ENCODE peak calls at places on chromosomes 16 and 17, in ten cellular contexts. D is NCI-H774; T is retina; F is T-helper 2 cell treated with Interferon-gamma antibody and Interleukin-4, amounts not matched to agents 5 μg/mL and 100 μg/mL, for 36 hours; B is activated gamma-delta T cell treated with Interleukin-2 at 50 U/mL for 16 hours; L is progenitor cell of endocrine pancreas; J is stimulated activated CD8-positive, alpha-beta memory T cell treated with anti-CD3 and anti-CD28 coated beads, Interleukin-4, amount 100 ng/mL, for 4 hours; V is SJSA1; Z is dorsolateral prefrontal cortex; H is T1000. E is an unnamed sample.
A peak's percentile ranks its signal among the peaks of the same experiment; 100 is the strongest.

GRCh38 chr16:11405331-11406176 is 60.3 kb downstream of the RMI2 start:
- DNase-seq in D (no peak), T (no peak), F (peak; percentile 14), B (peak; percentile 34), L (no peak), J (peak; percentile 13), V (no peak), Z (no peak), H (no peak), E (peak; percentile 12)

GRCh38 chr17:39653662-39654331 is 11.4 kb upstream of the TCAP start:
- DNase-seq in D (peak; percentile 57), T (peak; percentile 52), F (peak; percentile 59), B (peak; percentile 77), L (peak; percentile 51), J (peak; percentile 82), V (peak; percentile 74), Z (peak; percentile 63), H (peak; percentile 9), E (peak; percentile 50)

GRCh38 chr17:50440172-50440837 is 14.3 kb downstream of the ACSF2 start:
- DNase-seq in D (peak; percentile 55), T (no peak), F (no peak), B (no peak), L (no peak), J (no peak), V (no peak), Z (no peak), H (no peak), E (no peak)

GRCh38 chr16:12345349-12345748 is 368.8 kb downstream of the SNX29 start:
- DNase-seq in D (no peak), T (no peak), F (no peak), B (no peak), L (no peak), J (no peak), V (no peak), Z (no peak), H (no peak), E (no peak)

GRCh38 chr17:38733315-38734234 is 3.4 kb downstream of the CISD3 start:
- DNase-seq in D (no peak), T (no peak), F (no peak), B (no peak), L (no peak), J (no peak), V (no peak), Z (no peak), H (no peak), E (no peak)

GRCh38 chr16:24499193-24499814 is 40.1 kb upstream of the RBBP6 start:
- DNase-seq in D (peak; percentile 6), T (peak; percentile 71), F (no peak), B (no peak), L (peak; percentile 16), J (no peak), V (no peak), Z (peak; percentile 77), H (no peak), E (peak; percentile 64)

GRCh38 chr16:64983983-64984382 is 137.9 kb downstream of the CDH11 start:
- DNase-seq in D (no peak), T (peak; percentile 34), F (no peak), B (no peak), L (no peak), J (no peak), V (peak; percentile 77), Z (no peak), H (no peak), E (no peak)

GRCh38 chr17:55825213-55825612 is 74.4 kb downstream of the PCTP start:
- DNase-seq in D (peak; percentile 32), T (no peak), F (no peak), B (no peak), L (no peak), J (no peak), V (no peak), Z (no peak), H (no peak), E (no peak)

GRCh38 chr16:49650603-49651002 is 205.3 kb downstream of the ZNF423 start:
- DNase-seq in D (no peak), T (no peak), F (no peak), B (no peak), L (no peak), J (no peak), V (no peak), Z (no peak), H (no peak), E (no peak)

GRCh38 chr17:17741346-17742023 is 60.2 kb downstream of the RAI1 start:
- DNase-seq in D (no peak), T (peak; percentile 85), F (no peak), B (no peak), L (no peak), J (no peak), V (peak; percentile 69), Z (peak; percentile 87), H (no peak), E (no peak)

GRCh38 chr17:40555296-40556190 is 9.7 kb downstream of the CCR7 start:
- DNase-seq in D (no peak), T (no peak), F (no peak), B (no peak), L (peak; percentile 5), J (no peak), V (peak; percentile 16), Z (peak; percentile 18), H (no peak), E (no peak)

GRCh38 chr17:78019976-78020716 is 61.6 kb downstream of the TNRC6C start:
- DNase-seq in D (no peak), T (no peak), F (no peak), B (no peak), L (no peak), J (no peak), V (no peak), Z (no peak), H (no peak), E (no peak)

GRCh38 chr16:15602285-15603044 is 40.5 kb downstream of the MARF1 start:
- DNase-seq in D (no peak), T (no peak), F (no peak), B (no peak), L (no peak), J (no peak), V (no peak), Z (no peak), H (no peak), E (no peak)

GRCh38 chr16:87445486-87445885 is 47.3 kb downstream of the ZCCHC14 start:
- DNase-seq in D (no peak), T (no peak), F (no peak), B (no peak), L (no peak), J (no peak), V (peak; percentile 69), Z (no peak), H (no peak), E (no peak)

GRCh38 chr17:15659236-15659635 is 24.9 kb downstream of the TRIM16 start:
- DNase-seq in D (no peak), T (no peak), F (no peak), B (no peak), L (no peak), J (no peak), V (peak; percentile 79), Z (no peak), H (no peak), E (no peak)

GRCh38 chr17:10013360-10014112 is 108.5 kb upstream of the RCVRN start:
- DNase-seq in D (no peak), T (no peak), F (no peak), B (no peak), L (no peak), J (no peak), V (no peak), Z (no peak), H (no peak), E (no peak)

GRCh38 chr17:79079421-79080200 is 5.0 kb downstream of the ENGASE start:
- DNase-seq in D (no peak), T (no peak), F (no peak), B (no peak), L (no peak), J (no peak), V (no peak), Z (no peak), H (no peak), E (no peak)

GRCh38 chr17:28575126-28575795 is 1.4 kb downstream of the ALDOC start:
- DNase-seq in D (no peak), T (no peak), F (no peak), B (no peak), L (no peak), J (no peak), V (no peak), Z (peak; percentile 55), H (no peak), E (no peak)

GRCh38 chr17:64213995-64214507 is 49.0 kb downstream of the TEX2 start:
- DNase-seq in D (no peak), T (no peak), F (no peak), B (no peak), L (no peak), J (no peak), V (no peak), Z (no peak), H (no peak), E (no peak)

GRCh38 chr17:38706625-38707298 is 1.7 kb downstream of the MLLT6 start:
- DNase-seq in D (no peak), T (peak; percentile 28), F (peak; percentile 13), B (peak; percentile 23), L (no peak), J (no peak), V (no peak), Z (no peak), H (no peak), E (no peak)

GRCh38 chr17:30913955-30914354 is 7.8 kb upstream of the ADAP2 start:
- DNase-seq in D (no peak), T (no peak), F (no peak), B (no peak), L (no peak), J (no peak), V (no peak), Z (no peak), H (no peak), E (no peak)

GRCh38 chr17:7932949-7933348 is 943 bp downstream of the CNTROB start:
- DNase-seq in D (no peak), T (no peak), F (peak; percentile 31), B (no peak), L (no peak), J (no peak), V (peak; percentile 80), Z (no peak), H (peak; percentile 68), E (peak; percentile 14)

GRCh38 chr17:80359422-80360110 is 55.4 kb upstream of the ENDOV start:
- DNase-seq in D (no peak), T (no peak), F (no peak), B (no peak), L (no peak), J (no peak), V (no peak), Z (no peak), H (no peak), E (no peak)

GRCh38 chr16:15770512-15770911 is 86.3 kb downstream of the MYH11 start:
- DNase-seq in D (no peak), T (no peak), F (no peak), B (no peak), L (no peak), J (no peak), V (no peak), Z (no peak), H (no peak), E (no peak)